ENCODE peak calls at places on chromosomes 12 and 14, in six cellular contexts. V is A549, C is K562, Y is SK-N-SH, L is H1, P is HepG2. Z is an unnamed sample.

GRCh38 chr12:66708704-66709443 is 30.0 kb upstream of the GRIP1 start:
- DNase-seq in V (no peak), C (no peak), Y (no peak), L (no peak), P (no peak), Z (peak)

GRCh38 chr14:32629146-32629545 is 300.0 kb downstream of the AKAP6 start:
- DNase-seq in V (no peak), C (no peak), Y (no peak), L (no peak), P (no peak), Z (no peak)

GRCh38 chr12:12586879-12587675 is 24.4 kb upstream of the DUSP16 start:
- DNase-seq in V (no peak), C (no peak), Y (no peak), L (no peak), P (no peak), Z (no peak)

GRCh38 chr12:108696111-108696995 is 35.0 kb downstream of the CORO1C start:
- DNase-seq in V (no peak), C (peak), Y (no peak), L (no peak), P (no peak), Z (peak)

GRCh38 chr14:51370758-51371386 is 130.8 kb downstream of the TMX1 start:
- DNase-seq in V (no peak), C (no peak), Y (no peak), L (no peak), P (no peak), Z (no peak)

GRCh38 chr12:33438890-33439586 is 581 bp downstream of the SYT10 start:
- DNase-seq in V (no peak), C (peak), Y (peak), L (peak), P (no peak), Z (no peak)

GRCh38 chr12:102833687-102834435 is 83.2 kb downstream of the PAH start:
- DNase-seq in V (peak), C (no peak), Y (no peak), L (peak), P (no peak), Z (no peak)

GRCh38 chr14:99117671-99118045 is 154.3 kb downstream of the BCL11B start:
- DNase-seq in V (no peak), C (no peak), Y (no peak), L (no peak), P (no peak), Z (no peak)

GRCh38 chr12:89827592-89827991 is 119.0 kb upstream of the ATP2B1 start:
- DNase-seq in V (no peak), C (peak), Y (no peak), L (no peak), P (no peak), Z (no peak)

GRCh38 chr14:68762944-68763831 is 29.7 kb downstream of the ZFP36L1 start:
- DNase-seq in V (no peak), C (peak), Y (peak), L (peak), P (peak), Z (peak)

GRCh38 chr14:102819176-102819628 is 42.0 kb downstream of the TRAF3 start:
- DNase-seq in V (no peak), C (no peak), Y (no peak), L (no peak), P (peak), Z (no peak)

GRCh38 chr12:98863167-98863566 is 218.1 kb downstream of the APAF1 start:
- DNase-seq in V (no peak), C (no peak), Y (no peak), L (no peak), P (no peak), Z (no peak)

GRCh38 chr14:30957813-30958370 is 67.6 kb upstream of the AP4S1 start:
- DNase-seq in V (no peak), C (no peak), Y (no peak), L (no peak), P (peak), Z (no peak)

GRCh38 chr14:54023027-54023426 is 66.4 kb upstream of the BMP4 start:
- DNase-seq in V (no peak), C (no peak), Y (no peak), L (no peak), P (no peak), Z (no peak)

GRCh38 chr12:90802727-90803126 is 152.2 kb downstream of the CCER1 start:
- DNase-seq in V (no peak), C (no peak), Y (no peak), L (no peak), P (no peak), Z (no peak)

GRCh38 chr12:25775968-25776367 is 182.5 kb upstream of the RASSF8 start:
- DNase-seq in V (no peak), C (no peak), Y (peak), L (no peak), P (no peak), Z (peak)

GRCh38 chr14:75875958-75876357 is 105.8 kb downstream of the TGFB3 start:
- DNase-seq in V (no peak), C (no peak), Y (no peak), L (no peak), P (no peak), Z (no peak)

GRCh38 chr12:6542209-6543009 is 8.1 kb downstream of the GAPDH start:
- DNase-seq in V (peak), C (no peak), Y (no peak), L (no peak), P (peak), Z (no peak)

GRCh38 chr14:80988742-80989429 is 33.5 kb downstream of the TSHR start:
- DNase-seq in V (no peak), C (no peak), Y (no peak), L (no peak), P (no peak), Z (peak)

GRCh38 chr14:74514471-74514932 is 20.9 kb downstream of the ISCA2 start:
- DNase-seq in V (no peak), C (no peak), Y (no peak), L (no peak), P (peak), Z (peak)

GRCh38 chr12:124506832-124507153 is 60.6 kb downstream of the NCOR2 start:
- DNase-seq in V (no peak), C (no peak), Y (no peak), L (no peak), P (no peak), Z (no peak)

GRCh38 chr12:121980211-121980891 is 41.3 kb upstream of the BCL7A start:
- DNase-seq in V (no peak), C (no peak), Y (no peak), L (no peak), P (no peak), Z (peak)

GRCh38 chr14:105904379-105904778 is 378.0 kb downstream of the TMEM121 start:
- DNase-seq in V (no peak), C (peak), Y (no peak), L (no peak), P (no peak), Z (no peak)

GRCh38 chr14:85058170-85058569 is 471.8 kb upstream of the FLRT2 start:
- DNase-seq in V (no peak), C (no peak), Y (no peak), L (no peak), P (no peak), Z (peak)

GRCh38 chr12:114869091-114869834 is 185.3 kb upstream of the TBX3 start:
- DNase-seq in V (peak), C (no peak), Y (peak), L (no peak), P (no peak), Z (peak)

DNA sequence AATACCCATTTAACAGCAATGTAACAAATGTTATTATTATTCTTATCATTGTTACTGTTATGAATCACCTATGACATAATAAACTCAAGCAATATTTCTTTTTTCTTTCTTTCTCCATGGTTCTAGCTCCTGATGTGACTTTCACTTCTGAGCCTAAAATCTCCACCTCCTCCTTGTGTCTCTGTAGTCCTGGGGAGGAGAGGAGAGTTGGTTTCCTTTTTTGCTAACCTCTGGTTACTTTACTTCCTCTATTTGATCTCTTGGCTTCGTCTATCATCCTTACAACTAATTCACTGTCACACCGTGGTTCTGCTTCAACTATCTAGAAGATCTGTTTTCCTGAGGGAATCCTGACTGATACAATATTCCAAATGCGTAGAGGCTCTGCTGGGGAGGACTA is 456.6 kb downstream of the VRK1 start:
- DNase-seq in V (no peak), C (no peak), Y (no peak), L (no peak), P (no peak), Z (no peak)
- H3K4me2 ChIP-seq in V (no peak), C (no peak), Y (no peak), L (no peak), P (no peak), Z (no peak)

GRCh38 chr12:29781176-29781575 is 2.6 kb downstream of the TMTC1 start:
- DNase-seq in V (no peak), C (no peak), Y (no peak), L (no peak), P (no peak), Z (no peak)

GRCh38 chr12:29783773-29784666 is at the start of gene TMTC1:
- DNase-seq in V (no peak), C (no peak), Y (peak), L (peak), P (no peak), Z (peak)

GRCh38 chr12:29781705-29782266 is 2.0 kb downstream of the TMTC1 start:
- DNase-seq in V (no peak), C (no peak), Y (no peak), L (no peak), P (no peak), Z (no peak)

GRCh38 chr12:29782821-29783772 is 645 bp downstream of the TMTC1 start:
- DNase-seq in V (no peak), C (no peak), Y (peak), L (peak), P (no peak), Z (peak)

DNA sequence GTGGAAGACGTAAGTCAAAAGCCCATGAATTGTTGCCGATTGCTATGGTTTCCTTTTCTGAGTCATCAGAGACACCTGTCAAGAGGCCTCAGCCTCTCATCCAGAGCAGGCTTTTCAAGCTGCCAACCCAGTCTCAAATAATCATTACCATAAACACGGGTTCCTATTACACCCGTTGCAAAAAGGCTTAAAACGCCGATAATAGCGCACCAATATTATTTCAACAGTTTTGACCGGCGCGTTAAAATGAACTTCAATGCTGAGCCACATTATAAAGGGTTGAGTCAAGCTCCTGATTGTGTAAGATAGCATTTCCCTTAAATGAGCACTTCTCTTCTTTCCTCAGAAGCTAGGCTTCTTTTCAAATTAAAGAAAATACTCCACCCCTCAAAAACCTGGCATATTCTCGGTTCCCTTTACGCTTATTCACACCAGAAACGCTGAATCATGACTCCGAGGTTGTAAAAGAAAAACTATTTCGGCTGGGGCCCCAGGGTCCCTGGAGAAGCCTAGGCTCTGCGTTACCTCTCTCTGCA is 1.4 kb downstream of the TMTC1 start:
- DNase-seq in V (no peak), C (no peak), Y (no peak), L (no peak), P (no peak), Z (peak)
- TF ChIP-seq RFX5 in V (no peak), C (no peak), Y (no peak), L (no peak), P (no peak), Z (no peak)

DNA sequence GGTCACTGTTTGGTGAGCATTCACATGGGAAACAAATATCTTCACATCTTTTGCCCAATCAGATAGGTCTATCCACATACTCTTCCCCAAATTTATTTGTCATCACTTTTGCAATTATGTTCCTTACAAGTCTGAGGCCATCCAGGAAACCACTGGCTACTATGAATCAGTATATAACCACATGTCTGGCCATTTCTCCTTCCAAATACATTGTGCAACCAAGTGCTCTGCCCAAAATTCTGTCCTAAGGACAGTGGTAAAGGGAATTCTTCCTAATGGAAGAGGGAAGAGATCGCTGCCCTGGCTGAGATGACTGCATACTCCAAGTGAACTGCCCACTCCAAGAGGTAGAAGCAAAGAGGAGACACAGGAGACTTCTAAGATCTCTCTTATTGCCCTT is 148.9 kb upstream of the MAX start:
- DNase-seq in V (no peak), C (no peak), Y (no peak), L (no peak), P (no peak), Z (peak)
- H3K4me2 ChIP-seq in V (no peak), C (no peak), Y (no peak), L (no peak), P (no peak), Z (no peak)

GRCh38 chr12:128385736-128386135 is 118.8 kb downstream of the TMEM132C start:
- DNase-seq in V (no peak), C (no peak), Y (no peak), L (no peak), P (no peak), Z (no peak)
- TF ChIP-seq RFX5 in V (no peak), C (no peak), Y (no peak), L (no peak), P (no peak), Z (no peak)

GRCh38 chr14:95901014-95901413 is 24.4 kb downstream of the TUNAR start:
- DNase-seq in V (no peak), C (no peak), Y (no peak), L (no peak), P (no peak), Z (peak)
- H3K4me2 ChIP-seq in V (no peak), C (no peak), Y (peak), L (no peak), P (no peak), Z (no peak)

DNA sequence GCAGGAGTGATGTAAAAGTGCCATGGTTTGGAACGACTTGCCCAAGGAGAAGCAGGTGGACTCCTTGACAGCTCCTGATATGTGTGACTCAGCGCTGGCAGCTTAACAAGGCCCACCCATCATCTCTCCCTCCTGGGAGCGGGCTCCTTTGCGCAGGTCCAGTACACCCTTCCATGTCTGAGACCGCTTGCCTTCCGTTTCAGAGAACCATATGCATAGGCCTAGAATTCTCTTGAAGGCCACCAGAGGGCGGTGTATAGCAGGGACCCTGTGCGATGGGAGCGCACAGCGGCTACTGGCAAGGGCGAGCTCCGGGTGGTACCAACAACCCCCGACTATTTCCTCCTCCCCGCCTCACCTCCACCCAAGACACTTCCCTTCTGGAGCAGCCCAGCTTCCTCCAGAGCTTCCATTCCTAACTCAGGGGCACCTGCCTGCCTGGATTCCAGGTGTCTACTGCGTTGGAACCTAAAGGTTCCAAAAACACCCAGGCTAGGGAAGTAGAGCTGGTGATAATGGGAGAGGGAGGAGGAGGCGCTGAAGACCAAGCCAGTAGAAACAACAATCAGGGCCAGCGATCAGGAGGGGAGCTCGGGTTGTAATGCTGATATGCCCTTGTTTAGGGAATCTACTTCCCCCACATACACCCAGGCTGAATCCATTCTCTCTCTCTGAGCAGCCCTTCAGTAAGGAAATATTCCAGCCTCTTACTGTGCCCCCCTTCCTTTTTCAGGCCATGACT is 6.2 kb downstream of the DHH start:
- DNase-seq in V (peak), C (peak), Y (peak), L (peak), P (peak), Z (peak)
- TF ChIP-seq RFX5 in V (no peak), C (no peak), Y (no peak), L (peak), P (no peak), Z (no peak)